ENCODE peak calls at places on chromosomes 2 and 18, in four cellular contexts. One of them, this sample, is unnamed.

GRCh38 chr2:26033270-26033768 is 565 bp upstream of the RAB10 start:
- DNase-seq in IMR-90: peak; percentile 71
- DNase-seq in K562: no peak
- DNase-seq in GM12878: no peak
- DNase-seq in this sample: peak; percentile 77

GRCh38 chr2:121285077-121285449 is at the start of gene TFCP2L1:
- DNase-seq in K562: peak; percentile 86
- DNase-seq in IMR-90: no peak
- DNase-seq in GM12878: no peak
- DNase-seq in this sample: no peak

GRCh38 chr2:43132523-43133301 is 93.7 kb downstream of the ZFP36L2 start:
- DNase-seq in GM12878: no peak
- DNase-seq in K562: no peak
- DNase-seq in IMR-90: no peak
- DNase-seq in this sample: no peak

GRCh38 chr2:6787376-6787775 is 78.3 kb downstream of the CMPK2 start:
- DNase-seq in IMR-90: no peak
- DNase-seq in K562: no peak
- DNase-seq in GM12878: no peak
- DNase-seq in this sample: no peak

GRCh38 chr2:209636066-209636465 is 135.6 kb upstream of the UNC80 start:
- DNase-seq in K562: no peak
- DNase-seq in IMR-90: no peak
- DNase-seq in GM12878: no peak
- DNase-seq in this sample: no peak

GRCh38 chr2:229201522-229201921 is 69.6 kb downstream of the PID1 start:
- DNase-seq in IMR-90: no peak
- DNase-seq in GM12878: no peak
- DNase-seq in K562: no peak
- DNase-seq in this sample: no peak

GRCh38 chr2:175167076-175167791 is 769 bp downstream of the ATF2 start:
- DNase-seq in IMR-90: no peak
- DNase-seq in K562: peak; percentile 55
- DNase-seq in GM12878: no peak
- DNase-seq in this sample: peak; percentile 61

GRCh38 chr18:7230646-7231349 is at the start of gene LRRC30:
- DNase-seq in IMR-90: no peak
- DNase-seq in K562: no peak
- DNase-seq in GM12878: no peak
- DNase-seq in this sample: no peak

GRCh38 chr2:197889041-197889440 is 84.6 kb downstream of the PLCL1 start:
- DNase-seq in GM12878: peak; percentile 77
- DNase-seq in IMR-90: peak; percentile 64
- DNase-seq in K562: no peak
- DNase-seq in this sample: peak; percentile 77
- TF ChIP-seq FOS in GM12878: no peak
- TF ChIP-seq FOS in IMR-90: no peak
- TF ChIP-seq FOS in K562: no peak
- TF ChIP-seq FOS in this sample: peak; percentile 78

GRCh38 chr2:33135645-33136044 is 188.9 kb downstream of the LTBP1 start:
- DNase-seq in GM12878: no peak
- DNase-seq in K562: no peak
- DNase-seq in IMR-90: peak; percentile 52
- DNase-seq in this sample: no peak
- H3K4me3 ChIP-seq in GM12878: no peak overlapping the region
- H3K4me3 ChIP-seq in K562: no peak overlapping the region
- H3K4me3 ChIP-seq in IMR-90: peak overlapping the region; percentile 74
- H3K4me3 ChIP-seq in this sample: no peak overlapping the region

GRCh38 chr2:108632748-108633147 is 86.5 kb upstream of the RANBP2 start:
- DNase-seq in K562: no peak
- DNase-seq in GM12878: no peak
- DNase-seq in IMR-90: no peak
- DNase-seq in this sample: no peak
- H3K36me3 ChIP-seq in K562: no peaks in the 10 kb centered on the region
- H3K36me3 ChIP-seq in GM12878: no peaks in the 10 kb centered on the region
- H3K36me3 ChIP-seq in IMR-90: no peaks in the 10 kb centered on the region
- H3K36me3 ChIP-seq in this sample: no peaks in the 10 kb centered on the region

DNA sequence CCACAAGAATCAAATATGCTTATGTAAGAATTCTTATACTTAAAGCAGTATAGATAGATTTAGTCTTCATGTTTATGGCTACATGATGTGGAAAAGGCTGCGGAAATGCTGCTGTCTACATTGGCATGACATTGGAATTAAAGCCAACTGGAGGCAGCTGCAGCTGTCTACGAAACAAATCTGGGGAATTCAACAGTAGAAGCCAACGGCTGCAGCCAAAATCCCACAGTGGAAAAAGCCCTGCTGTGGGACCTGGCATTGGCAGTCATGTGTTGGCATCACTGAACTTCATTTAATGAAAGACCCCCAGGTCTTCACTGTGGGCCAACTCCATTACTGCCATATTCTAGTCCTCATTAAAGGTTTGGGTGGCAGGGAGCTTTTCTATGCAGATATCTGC is 223.6 kb downstream of the SLC8A1 start:
- DNase-seq in K562: no peak
- DNase-seq in IMR-90: no peak
- DNase-seq in GM12878: no peak
- DNase-seq in this sample: no peak
- TF ChIP-seq FOS in K562: no peak
- TF ChIP-seq FOS in IMR-90: no peak
- TF ChIP-seq FOS in GM12878: no peak
- TF ChIP-seq FOS in this sample: no peak

GRCh38 chr2:70122470-70122869 is 35.2 kb downstream of the PCBP1 start:
- DNase-seq in IMR-90: no peak
- DNase-seq in K562: no peak
- DNase-seq in GM12878: no peak
- DNase-seq in this sample: no peak

GRCh38 chr2:70121627-70122372 is 34.5 kb downstream of the PCBP1 start:
- DNase-seq in IMR-90: no peak
- DNase-seq in GM12878: no peak
- DNase-seq in K562: no peak
- DNase-seq in this sample: no peak

GRCh38 chr2:70116936-70117554 is 29.8 kb downstream of the PCBP1 start:
- DNase-seq in K562: no peak
- DNase-seq in GM12878: no peak
- DNase-seq in IMR-90: no peak
- DNase-seq in this sample: no peak

GRCh38 chr2:70115646-70116442 is 28.6 kb downstream of the PCBP1 start:
- DNase-seq in IMR-90: no peak
- DNase-seq in K562: no peak
- DNase-seq in GM12878: no peak
- DNase-seq in this sample: no peak

DNA sequence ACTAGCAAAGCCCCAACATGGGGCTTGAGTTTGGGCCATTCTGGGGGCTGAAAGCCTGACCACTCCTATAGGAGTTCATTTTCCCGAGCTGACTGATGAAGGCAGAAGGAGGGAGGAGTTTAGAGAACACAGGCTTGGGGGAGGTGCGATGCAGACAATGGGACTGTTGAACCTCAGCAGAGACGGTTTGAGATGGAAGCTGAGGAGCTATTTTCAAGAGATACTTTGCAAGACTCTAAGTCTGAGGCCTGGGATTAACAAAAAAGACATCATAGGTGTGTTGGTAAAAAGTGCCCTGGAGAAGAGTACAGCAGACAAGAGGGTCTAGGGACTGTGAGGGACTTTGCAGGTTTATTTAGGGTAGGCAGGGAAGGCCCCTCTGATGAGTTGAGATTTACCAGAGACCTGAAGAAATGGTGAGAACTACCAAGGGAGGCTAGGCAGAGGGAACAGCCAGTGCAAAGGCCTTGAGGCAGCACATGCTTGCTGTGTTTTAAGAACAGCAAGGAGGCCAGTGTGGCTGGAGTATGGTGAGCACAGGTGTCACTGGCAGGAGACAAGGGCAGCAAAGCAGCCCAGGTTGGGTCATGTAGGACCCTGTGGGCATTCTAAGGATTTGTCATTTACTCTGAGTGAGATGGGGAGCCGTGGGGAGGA is 31.6 kb downstream of the PCBP1 start:
- DNase-seq in K562: peak; percentile 33
- DNase-seq in IMR-90: no peak
- DNase-seq in GM12878: no peak
- DNase-seq in this sample: peak; percentile 64
- H3K4me3 ChIP-seq in K562: no peak overlapping the region
- H3K4me3 ChIP-seq in IMR-90: no peak overlapping the region
- H3K4me3 ChIP-seq in GM12878: no peak overlapping the region
- H3K4me3 ChIP-seq in this sample: no peak overlapping the region

GRCh38 chr2:151423760-151424159 is 14.1 kb downstream of the RIF1 start:
- DNase-seq in IMR-90: no peak
- DNase-seq in GM12878: no peak
- DNase-seq in K562: no peak
- DNase-seq in this sample: no peak
- H3K36me3 ChIP-seq in IMR-90: peaks cover 30% of the 10 kb centered on the region
- H3K36me3 ChIP-seq in GM12878: peaks cover 23% of the 10 kb centered on the region
- H3K36me3 ChIP-seq in K562: peaks cover 97% of the 10 kb centered on the region
- H3K36me3 ChIP-seq in this sample: peaks cover 9% of the 10 kb centered on the region

GRCh38 chr2:10454505-10454904 is 6.4 kb upstream of the ODC1 start:
- DNase-seq in K562: no peak
- DNase-seq in IMR-90: no peak
- DNase-seq in GM12878: no peak
- DNase-seq in this sample: no peak

GRCh38 chr2:10452956-10453885 is 5.1 kb upstream of the ODC1 start:
- DNase-seq in GM12878: no peak
- DNase-seq in K562: no peak
- DNase-seq in IMR-90: no peak
- DNase-seq in this sample: no peak

GRCh38 chr2:10451819-10452218 is 3.7 kb upstream of the ODC1 start:
- DNase-seq in GM12878: no peak
- DNase-seq in K562: no peak
- DNase-seq in IMR-90: no peak
- DNase-seq in this sample: no peak

GRCh38 chr2:10453899-10454298 is 5.8 kb upstream of the ODC1 start:
- DNase-seq in GM12878: no peak
- DNase-seq in K562: no peak
- DNase-seq in IMR-90: no peak
- DNase-seq in this sample: no peak

DNA sequence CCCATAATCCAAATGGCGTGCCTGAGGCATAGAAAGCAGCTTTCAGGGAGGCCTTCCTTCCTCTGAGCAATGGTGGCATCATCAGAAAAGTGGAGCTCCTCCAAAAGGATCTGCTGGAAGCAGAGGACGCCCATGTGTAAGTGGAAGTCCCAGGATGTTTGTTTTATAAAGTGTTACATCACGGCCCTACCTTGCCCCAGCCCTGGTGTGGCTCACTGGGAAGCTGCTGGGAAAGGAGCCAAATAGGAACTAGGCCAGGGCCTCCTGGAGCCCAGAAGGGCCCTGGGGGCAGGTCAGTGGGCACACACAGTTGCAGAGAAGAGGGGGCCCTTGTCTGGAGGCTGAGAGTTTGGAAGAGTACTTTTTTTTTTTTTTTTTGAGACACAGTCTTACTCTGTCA is 4.2 kb upstream of the ODC1 start:
- DNase-seq in IMR-90: peak; percentile 90
- DNase-seq in K562: no peak
- DNase-seq in GM12878: no peak
- DNase-seq in this sample: no peak
- TF ChIP-seq FOS in IMR-90: no peak
- TF ChIP-seq FOS in K562: no peak
- TF ChIP-seq FOS in GM12878: no peak
- TF ChIP-seq FOS in this sample: peak; percentile 43

DNA sequence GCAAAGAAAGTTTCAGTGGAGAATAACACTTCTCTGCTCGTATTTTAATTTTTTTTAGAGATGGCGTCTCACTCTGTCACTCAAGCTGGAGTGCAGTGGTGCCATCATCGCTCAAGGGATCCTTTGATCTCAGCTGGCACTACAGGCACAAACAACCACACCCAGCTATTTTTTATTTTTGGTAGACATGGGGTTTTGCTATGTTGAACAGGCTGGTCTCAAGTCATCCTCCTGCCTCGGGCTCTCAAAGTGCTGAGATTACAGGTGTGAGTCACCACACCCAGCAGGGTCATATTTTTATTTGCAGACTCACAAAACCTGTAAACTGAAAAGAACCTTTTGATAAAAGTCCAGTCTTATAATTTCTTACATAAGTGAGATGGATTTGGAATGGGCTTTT is 2.6 kb downstream of the TRAK2 start:
- DNase-seq in IMR-90: no peak
- DNase-seq in GM12878: no peak
- DNase-seq in K562: no peak
- DNase-seq in this sample: no peak
- H3K4me3 ChIP-seq in IMR-90: no peak overlapping the region
- H3K4me3 ChIP-seq in GM12878: no peak overlapping the region
- H3K4me3 ChIP-seq in K562: no peak overlapping the region
- H3K4me3 ChIP-seq in this sample: no peak overlapping the region

GRCh38 chr2:127283275-127283674 is 10.7 kb downstream of the ERCC3 start:
- DNase-seq in GM12878: no peak
- DNase-seq in K562: no peak
- DNase-seq in IMR-90: no peak
- DNase-seq in this sample: no peak

GRCh38 chr2:127280693-127281092 is 13.3 kb downstream of the ERCC3 start:
- DNase-seq in GM12878: no peak
- DNase-seq in K562: no peak
- DNase-seq in IMR-90: no peak
- DNase-seq in this sample: no peak

GRCh38 chr2:127278959-127279358 is 15.0 kb downstream of the ERCC3 start:
- DNase-seq in IMR-90: no peak
- DNase-seq in K562: no peak
- DNase-seq in GM12878: no peak
- DNase-seq in this sample: no peak

GRCh38 chr2:127277028-127277427 is 16.9 kb downstream of the ERCC3 start:
- DNase-seq in GM12878: peak; percentile 39
- DNase-seq in IMR-90: peak; percentile 24
- DNase-seq in K562: no peak
- DNase-seq in this sample: no peak

GRCh38 chr2:127279781-127280180 is 14.2 kb downstream of the ERCC3 start:
- DNase-seq in IMR-90: no peak
- DNase-seq in K562: no peak
- DNase-seq in GM12878: no peak
- DNase-seq in this sample: no peak
- H3K36me3 ChIP-seq in IMR-90: peaks cover 64% of the 10 kb centered on the region
- H3K36me3 ChIP-seq in K562: peaks cover 96% of the 10 kb centered on the region
- H3K36me3 ChIP-seq in GM12878: peaks cover 46% of the 10 kb centered on the region
- H3K36me3 ChIP-seq in this sample: peaks cover 24% of the 10 kb centered on the region